ENCODE peak calls at places on chromosome 4, in four cellular contexts. V, I, K and A are unnamed samples.

GRCh38 chr4:77852892-77853495 is 9.6 kb upstream of the MRPL1 start:
- DNase-seq in V (no peak), I (peak), K (no peak), A (no peak)

GRCh38 chr4:127782025-127782274 is 172 bp upstream of the HSPA4L start:
- DNase-seq in V (no peak), I (peak), K (peak), A (peak)

GRCh38 chr4:40299704-40300336 is 35.3 kb upstream of the CHRNA9 start:
- DNase-seq in V (no peak), I (no peak), K (no peak), A (no peak)

GRCh38 chr4:100428051-100428450 is 89.8 kb downstream of the EMCN start:
- DNase-seq in V (no peak), I (no peak), K (peak), A (no peak)

GRCh38 chr4:77927991-77928925 is 65.6 kb downstream of the MRPL1 start:
- DNase-seq in V (peak), I (no peak), K (peak), A (no peak)

GRCh38 chr4:137387924-137388323 is 144.4 kb downstream of the PCDH18 start:
- DNase-seq in V (no peak), I (no peak), K (peak), A (no peak)

GRCh38 chr4:2662598-2662997 is 93.5 kb downstream of the TNIP2 start:
- DNase-seq in V (no peak), I (no peak), K (peak), A (no peak)

GRCh38 chr4:66575024-66575696 is 904.9 kb upstream of the EPHA5 start:
- DNase-seq in V (no peak), I (no peak), K (peak), A (no peak)

GRCh38 chr4:6601661-6602250 is 26.8 kb downstream of the MAN2B2 start:
- DNase-seq in V (no peak), I (no peak), K (no peak), A (no peak)

GRCh38 chr4:156528216-156528615 is 443.4 kb downstream of the PDGFC start:
- DNase-seq in V (no peak), I (no peak), K (no peak), A (no peak)

GRCh38 chr4:122003335-122003734 is 51.5 kb upstream of the TRPC3 start:
- DNase-seq in V (no peak), I (peak), K (peak), A (peak)

GRCh38 chr4:130233377-130234047 is 1137.6 kb downstream of the C4orf33 start:
- DNase-seq in V (no peak), I (no peak), K (peak), A (no peak)

GRCh38 chr4:11436084-11436483 is 7.4 kb upstream of the HS3ST1 start:
- DNase-seq in V (no peak), I (no peak), K (no peak), A (no peak)

GRCh38 chr4:4791299-4791798 is 68.1 kb upstream of the MSX1 start:
- DNase-seq in V (no peak), I (no peak), K (no peak), A (peak)

GRCh38 chr4:128707864-128708263 is 101.6 kb upstream of the JADE1 start:
- DNase-seq in V (no peak), I (no peak), K (peak), A (no peak)

GRCh38 chr4:789571-790465 is 36.1 kb downstream of the CPLX1 start:
- DNase-seq in V (no peak), I (no peak), K (no peak), A (no peak)

GRCh38 chr4:155402941-155403340 is 26.2 kb upstream of the MAP9 start:
- DNase-seq in V (no peak), I (no peak), K (peak), A (peak)

GRCh38 chr4:10647811-10648210 is 36.8 kb downstream of the CLNK start:
- DNase-seq in V (no peak), I (no peak), K (no peak), A (no peak)

GRCh38 chr4:107760281-107760947 is 40.4 kb upstream of the PAPSS1 start:
- DNase-seq in V (no peak), I (no peak), K (peak), A (no peak)

GRCh38 chr4:152572417-152573086 is 36.7 kb upstream of the FBXW7 start:
- DNase-seq in V (no peak), I (no peak), K (peak), A (no peak)

GRCh38 chr4:139084425-139085093 is 69.0 kb downstream of the NOCT start:
- DNase-seq in V (no peak), I (peak), K (no peak), A (no peak)

GRCh38 chr4:14434483-14434882 is 567.8 kb upstream of the CPEB2 start:
- DNase-seq in V (no peak), I (no peak), K (no peak), A (no peak)

GRCh38 chr4:125317526-125317880 is 2.7 kb downstream of the FAT4 start:
- DNase-seq in V (no peak), I (no peak), K (peak), A (no peak)

GRCh38 chr4:107856901-107857300 is 32.2 kb downstream of the SGMS2 start:
- DNase-seq in V (no peak), I (no peak), K (no peak), A (no peak)

GRCh38 chr4:37803348-37803973 is 23.0 kb upstream of the PGM2 start:
- DNase-seq in V (peak), I (peak), K (peak), A (peak)

GRCh38 chr4:40238700-40239548 is 42.1 kb downstream of the RHOH start:
- DNase-seq in V (no peak), I (no peak), K (no peak), A (peak)